ENCODE peak calls at places on chromosomes 12 and 14, in eight cellular contexts. U is glutamatergic neuron; N is cerebellum; M is naive thymus-derived CD4-positive, alpha-beta T cell; I is SW 1271; W is RCC 7860; X is memory B cell; Q is activated T-cell treated with anti-CD3 and anti-CD28 coated beads for 1 hour. V is an unnamed sample.

GRCh38 chr12:11839093-11839641 is 189.7 kb downstream of the ETV6 start:
- DNase-seq in U (no peak), N (no peak), M (no peak), I (no peak), W (peak), X (no peak), Q (no peak), V (peak)

GRCh38 chr12:49636574-49636973 is 13.2 kb downstream of the PRPF40B start:
- DNase-seq in U (no peak), N (no peak), M (no peak), I (no peak), W (no peak), X (no peak), Q (no peak), V (no peak)

GRCh38 chr12:94109154-94109553 is 39.2 kb upstream of the PLXNC1 start:
- DNase-seq in U (no peak), N (no peak), M (no peak), I (no peak), W (no peak), X (no peak), Q (no peak), V (no peak)

GRCh38 chr14:39739796-39740195 is 307.6 kb upstream of the FBXO33 start:
- DNase-seq in U (no peak), N (no peak), M (no peak), I (no peak), W (no peak), X (no peak), Q (no peak), V (no peak)

GRCh38 chr12:53726342-53726741 is 910 bp downstream of the CALCOCO1 start:
- DNase-seq in U (no peak), N (no peak), M (no peak), I (peak), W (peak), X (no peak), Q (no peak), V (no peak)

GRCh38 chr14:103744621-103745395 is 29.2 kb downstream of the ZFYVE21 start:
- DNase-seq in U (no peak), N (peak), M (no peak), I (no peak), W (no peak), X (no peak), Q (no peak), V (no peak)

GRCh38 chr12:54379401-54380201 is 4.9 kb downstream of the ZNF385A start:
- DNase-seq in U (peak), N (peak), M (peak), I (peak), W (peak), X (peak), Q (peak), V (peak)

GRCh38 chr12:109758406-109759075 is 44.9 kb downstream of the FAM222A start:
- DNase-seq in U (no peak), N (no peak), M (no peak), I (no peak), W (no peak), X (no peak), Q (no peak), V (no peak)

GRCh38 chr12:116182359-116183063 is 95.0 kb downstream of the MED13L start:
- DNase-seq in U (no peak), N (no peak), M (no peak), I (no peak), W (no peak), X (no peak), Q (no peak), V (no peak)

GRCh38 chr14:67372833-67373232 is 12.7 kb downstream of the EIF2S1 start:
- DNase-seq in U (no peak), N (no peak), M (no peak), I (no peak), W (no peak), X (no peak), Q (no peak), V (no peak)

GRCh38 chr12:93287152-93287551 is 90.6 kb upstream of the NUDT4 start:
- DNase-seq in U (no peak), N (no peak), M (no peak), I (peak), W (no peak), X (no peak), Q (no peak), V (peak)

GRCh38 chr12:31325524-31325875 is 450 bp downstream of the SINHCAF start:
- DNase-seq in U (no peak), N (no peak), M (no peak), I (no peak), W (no peak), X (no peak), Q (peak), V (no peak)

GRCh38 chr14:96509457-96510090 is 7.4 kb downstream of the PAPOLA start:
- DNase-seq in U (no peak), N (no peak), M (no peak), I (no peak), W (no peak), X (no peak), Q (no peak), V (no peak)

GRCh38 chr12:109715310-109716091 is 1.9 kb downstream of the FAM222A start:
- DNase-seq in U (peak), N (peak), M (no peak), I (no peak), W (no peak), X (peak), Q (no peak), V (no peak)

GRCh38 chr14:74835607-74836250 is 40.2 kb downstream of the PROX2 start:
- DNase-seq in U (no peak), N (no peak), M (peak), I (no peak), W (no peak), X (no peak), Q (no peak), V (no peak)

GRCh38 chr12:12954361-12954760 is 2.4 kb upstream of the GPRC5D start:
- DNase-seq in U (no peak), N (no peak), M (no peak), I (no peak), W (no peak), X (no peak), Q (no peak), V (no peak)

GRCh38 chr12:29930503-29930902 is 146.8 kb upstream of the TMTC1 start:
- DNase-seq in U (no peak), N (no peak), M (no peak), I (no peak), W (no peak), X (no peak), Q (no peak), V (no peak)

GRCh38 chr12:111819191-111820158 is 22.6 kb upstream of the MAPKAPK5 start:
- DNase-seq in U (no peak), N (no peak), M (no peak), I (no peak), W (no peak), X (no peak), Q (no peak), V (no peak)

GRCh38 chr14:52700701-52701172 is 5.4 kb upstream of the ERO1A start:
- DNase-seq in U (no peak), N (no peak), M (no peak), I (no peak), W (no peak), X (no peak), Q (no peak), V (no peak)

GRCh38 chr12:109154485-109155438 is 38.4 kb downstream of the ACACB start:
- DNase-seq in U (peak), N (peak), M (peak), I (peak), W (peak), X (peak), Q (peak), V (peak)

GRCh38 chr12:103571286-103571685 is 15.8 kb upstream of the STAB2 start:
- DNase-seq in U (peak), N (no peak), M (no peak), I (no peak), W (no peak), X (no peak), Q (no peak), V (no peak)

GRCh38 chr14:97824218-97824617 is 1027.0 kb downstream of the VRK1 start:
- DNase-seq in U (no peak), N (no peak), M (no peak), I (no peak), W (no peak), X (no peak), Q (no peak), V (no peak)

GRCh38 chr14:58823309-58823708 is 185.5 kb downstream of the DACT1 start:
- DNase-seq in U (no peak), N (no peak), M (no peak), I (no peak), W (no peak), X (no peak), Q (no peak), V (no peak)

GRCh38 chr12:116130431-116130830 is 147.1 kb downstream of the MED13L start:
- DNase-seq in U (no peak), N (peak), M (no peak), I (peak), W (no peak), X (no peak), Q (no peak), V (peak)

GRCh38 chr12:124530637-124531263 is 36.7 kb downstream of the NCOR2 start:
- DNase-seq in U (no peak), N (no peak), M (no peak), I (no peak), W (no peak), X (no peak), Q (no peak), V (no peak)

V was measured in NCI-H226.